ENCODE peak calls at places on chromosomes 11 and 22, in five cellular contexts. T, P, O, D and H are unnamed samples.

GRCh38 chr22:46295277-46295971 is 1.2 kb upstream of the GTSE1 start:
- DNase-seq in T (no peak), P (no peak), O (no peak), D (no peak), H (peak; percentile 31)

GRCh38 chr22:29269230-29269604 is 1.1 kb downstream of the EWSR1 start:
- DNase-seq in T (no peak), P (no peak), O (peak; percentile 25), D (peak; percentile 13), H (no peak)

GRCh38 chr11:36746886-36747710 is 149.1 kb upstream of the RAG2 start:
- DNase-seq in T (peak; percentile 82), P (peak; percentile 82), O (peak; percentile 96), D (peak; percentile 96), H (peak; percentile 67)

GRCh38 chr11:128172046-128172878 is 415.1 kb downstream of the ETS1 start:
- DNase-seq in T (peak; percentile 45), P (peak; percentile 64), O (peak; percentile 93), D (peak; percentile 95), H (peak; percentile 63)

GRCh38 chr11:93905384-93905783 is 55.0 kb upstream of the VSTM5 start:
- DNase-seq in T (no peak), P (no peak), O (peak; percentile 53), D (peak; percentile 55), H (no peak)

GRCh38 chr11:120471131-120471530 is 40.4 kb upstream of the GRIK4 start:
- DNase-seq in T (peak; percentile 19), P (no peak), O (peak; percentile 39), D (peak; percentile 85), H (no peak)

GRCh38 chr11:11171854-11172253 is 181.2 kb downstream of the CSNK2A3 start:
- DNase-seq in T (no peak), P (no peak), O (peak; percentile 3), D (no peak), H (peak; percentile 46)

GRCh38 chr11:122655527-122656072 is at the start of gene UBASH3B:
- DNase-seq in T (peak; percentile 80), P (peak; percentile 68), O (peak; percentile 86), D (peak; percentile 88), H (peak; percentile 77)

GRCh38 chr22:39088688-39089032 is 8.4 kb upstream of the APOBEC3H start:
- DNase-seq in T (no peak), P (no peak), O (no peak), D (no peak), H (no peak)

GRCh38 chr11:93585758-93586157 is 42.6 kb upstream of the SMCO4 start:
- DNase-seq in T (peak; percentile 56), P (no peak), O (peak; percentile 78), D (peak; percentile 55), H (no peak)

GRCh38 chr11:93169143-93169542 is 28.6 kb downstream of the SLC36A4 start:
- DNase-seq in T (no peak), P (no peak), O (no peak), D (no peak), H (no peak)

GRCh38 chr11:122309262-122309925 is 193.4 kb upstream of the BLID start:
- DNase-seq in T (no peak), P (no peak), O (no peak), D (no peak), H (no peak)

GRCh38 chr11:78069465-78069864 is 5.8 kb downstream of the THRSP start:
- DNase-seq in T (no peak), P (no peak), O (peak; percentile 24), D (no peak), H (no peak)

GRCh38 chr22:41557401-41558240 is 3.2 kb upstream of the CSDC2 start:
- DNase-seq in T (no peak), P (peak; percentile 80), O (peak; percentile 97), D (peak; percentile 85), H (no peak)

GRCh38 chr22:47294222-47294532 is 531.7 kb downstream of the TBC1D22A start:
- DNase-seq in T (no peak), P (no peak), O (peak; percentile 48), D (peak; percentile 28), H (no peak)

GRCh38 chr11:134667505-134667904 is 255.5 kb upstream of the B3GAT1 start:
- DNase-seq in T (no peak), P (no peak), O (no peak), D (no peak), H (no peak)

GRCh38 chr11:70066628-70067027 is 11.5 kb upstream of the ANO1 start:
- DNase-seq in T (no peak), P (no peak), O (no peak), D (no peak), H (no peak)

DNA sequence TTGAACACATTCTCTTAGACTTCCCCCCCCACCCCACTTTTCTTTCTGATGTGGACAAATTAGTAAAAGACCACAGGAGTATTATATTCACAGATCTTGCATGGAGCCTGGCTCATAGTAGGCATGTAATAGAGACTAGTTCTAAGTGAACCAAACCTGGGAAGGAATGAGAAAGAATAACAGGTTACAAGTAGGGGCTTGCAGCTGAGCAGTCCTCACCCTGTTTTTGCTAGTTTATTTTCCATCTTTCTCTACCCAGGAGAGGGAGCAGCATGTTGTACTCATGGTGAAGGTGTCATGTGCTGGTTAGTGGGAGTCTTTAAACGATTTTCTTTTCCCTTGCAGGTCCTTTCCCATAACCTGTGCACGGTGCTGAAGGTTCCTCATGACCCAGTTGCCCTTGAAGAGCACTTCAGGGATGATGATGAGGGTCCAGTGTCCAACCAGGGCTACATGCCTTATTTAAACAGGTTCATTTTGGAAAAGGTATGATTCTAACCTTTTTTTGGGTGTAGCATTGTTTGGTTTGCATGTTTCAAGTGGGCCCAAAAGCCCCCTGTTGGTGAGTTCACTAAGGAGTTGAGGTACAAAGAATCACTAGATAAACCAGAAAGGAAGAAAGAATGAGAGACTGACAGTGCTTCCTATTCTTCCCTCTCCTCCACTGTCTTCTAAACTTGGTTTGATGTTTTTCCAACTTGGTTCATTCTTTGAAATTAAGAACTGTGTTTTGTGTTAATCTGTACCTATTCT is 30.1 kb downstream of the SWAP70 start:
- DNase-seq in T (no peak), P (no peak), O (no peak), D (no peak), H (no peak)
- TF ChIP-seq CTCF in T (no peak), P (no peak), O (no peak), D (no peak), H (no peak)

DNA sequence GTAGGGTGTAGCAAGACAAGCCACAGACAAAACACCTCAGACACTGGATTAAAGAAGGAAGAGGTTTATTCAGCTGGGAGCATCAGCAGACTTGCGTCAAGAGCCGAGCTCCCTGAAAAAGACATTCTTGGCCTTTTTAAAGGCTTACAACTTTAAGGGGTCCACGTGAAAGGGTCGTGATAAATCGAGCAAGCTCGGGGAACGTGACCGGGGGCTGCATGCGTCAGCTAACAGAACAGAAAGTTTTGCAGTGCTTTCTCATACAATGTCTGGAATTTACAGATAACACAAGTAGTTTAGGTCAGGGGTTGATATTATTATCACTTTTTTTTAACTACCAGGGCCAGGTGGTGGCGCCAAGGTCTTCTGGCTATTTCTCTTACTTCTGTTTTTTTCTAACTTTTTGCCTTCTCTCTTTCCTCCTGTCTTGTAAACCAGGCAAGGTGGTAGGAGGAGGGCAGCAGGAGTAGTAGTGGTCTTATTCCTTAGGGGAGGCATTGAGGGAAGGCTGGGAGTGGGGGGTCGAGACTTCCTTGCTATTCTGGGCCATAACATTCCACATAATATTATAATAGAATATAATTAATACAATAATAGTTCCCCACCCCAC is 631 bp upstream of the ALDH3B1 start:
- DNase-seq in T (no peak), P (no peak), O (peak; percentile 61), D (peak; percentile 58), H (peak; percentile 58)
- TF ChIP-seq CTCF in T (peak; percentile 40), P (no peak), O (peak; percentile 26), D (peak; percentile 34), H (no peak)

DNA sequence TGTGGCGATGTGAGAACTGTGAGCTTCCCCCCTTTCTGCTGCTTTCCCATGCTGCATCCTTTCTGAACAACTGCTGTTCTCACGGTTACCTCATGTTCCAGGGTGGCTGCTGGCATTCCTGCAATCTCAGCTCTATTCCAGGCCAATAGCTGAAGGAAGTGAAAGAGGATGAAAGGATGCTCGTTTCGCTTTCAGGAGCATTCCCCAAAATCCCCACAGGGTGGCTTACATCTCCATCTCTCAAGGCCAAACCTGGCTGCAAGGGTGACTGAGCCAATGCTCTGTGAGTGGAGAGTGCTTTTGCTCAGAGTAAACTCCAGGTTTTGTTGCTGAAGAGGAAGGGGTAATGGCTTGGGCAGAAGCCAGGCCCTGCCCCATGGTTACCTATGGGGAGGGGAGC is 848.2 kb downstream of the BRD1 start:
- DNase-seq in T (no peak), P (no peak), O (no peak), D (no peak), H (no peak)
- TF ChIP-seq CTCF in T (no peak), P (no peak), O (no peak), D (no peak), H (no peak)

GRCh38 chr22:23801238-23801821 is 14.6 kb downstream of the SMARCB1 start:
- DNase-seq in T (no peak), P (no peak), O (no peak), D (no peak), H (no peak)
- TF ChIP-seq CTCF in T (no peak), P (no peak), O (no peak), D (no peak), H (no peak)

GRCh38 chr22:21657361-21658118 is 8.3 kb upstream of the PPIL2 start:
- DNase-seq in T (no peak), P (no peak), O (peak; percentile 15), D (peak; percentile 28), H (peak; percentile 97)
- TF ChIP-seq CTCF in T (peak; percentile 6), P (peak; percentile 20), O (no peak), D (no peak), H (no peak)

GRCh38 chr11:16968196-16968595 is 46.0 kb downstream of the PLEKHA7 start:
- DNase-seq in T (no peak), P (no peak), O (no peak), D (no peak), H (no peak)

GRCh38 chr11:16967347-16967662 is 46.9 kb downstream of the PLEKHA7 start:
- DNase-seq in T (no peak), P (no peak), O (no peak), D (no peak), H (no peak)

GRCh38 chr11:16963316-16963876 is 50.8 kb downstream of the PLEKHA7 start:
- DNase-seq in T (no peak), P (no peak), O (no peak), D (no peak), H (no peak)

GRCh38 chr11:16966633-16967346 is 47.4 kb downstream of the PLEKHA7 start:
- DNase-seq in T (no peak), P (no peak), O (no peak), D (no peak), H (no peak)

DNA sequence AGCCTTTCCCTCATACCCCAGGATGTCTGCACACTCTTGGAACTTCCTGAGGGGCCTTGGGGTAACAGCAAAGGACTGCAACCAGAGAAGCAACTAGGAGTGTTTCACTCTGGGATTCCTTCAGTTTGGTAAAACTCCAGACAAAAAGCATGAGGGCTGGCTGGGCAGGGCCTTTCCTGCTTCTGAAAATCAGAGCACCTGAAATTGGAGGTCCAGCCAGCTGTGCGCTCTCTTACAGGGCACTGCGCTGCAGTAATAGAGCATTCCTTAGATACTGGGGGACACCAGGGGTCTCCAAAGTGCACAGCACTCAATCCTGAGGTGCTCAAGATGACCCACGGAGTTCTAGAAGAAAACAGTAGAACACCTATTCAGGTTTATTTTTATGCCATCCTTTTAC is 49.7 kb downstream of the PLEKHA7 start:
- DNase-seq in T (no peak), P (no peak), O (no peak), D (no peak), H (no peak)
- TF ChIP-seq CTCF in T (no peak), P (no peak), O (no peak), D (no peak), H (no peak)

DNA sequence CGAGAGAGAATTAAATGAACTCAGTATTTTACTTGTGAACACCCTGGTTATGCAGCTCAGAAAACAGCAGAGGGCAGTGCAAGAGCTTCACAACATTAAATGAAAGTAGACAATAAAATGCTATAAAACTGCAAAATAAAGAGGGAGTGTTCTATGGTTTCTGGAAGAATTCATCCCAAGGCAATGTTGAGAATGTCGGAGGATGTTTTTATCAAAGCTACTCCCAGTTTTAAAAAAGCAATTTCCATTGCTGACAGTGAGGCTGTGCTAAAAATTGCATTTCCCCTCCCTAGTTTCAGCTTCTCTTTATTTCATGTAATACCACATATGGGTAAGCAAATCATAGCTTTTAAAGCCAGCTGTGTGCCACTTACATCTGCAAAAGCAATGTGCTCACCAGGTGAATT is 296.9 kb downstream of the RAB38 start:
- DNase-seq in T (peak; percentile 12), P (no peak), O (peak; percentile 67), D (peak; percentile 71), H (peak; percentile 2)
- TF ChIP-seq CTCF in T (peak; percentile 55), P (peak; percentile 12), O (peak; percentile 66), D (peak; percentile 54), H (peak; percentile 31)